ENCODE peak calls at places on chromosome 20, in six cellular contexts. One of them, this sample, is unnamed.

GRCh38 chr20:43448748-43449535 is 8.8 kb upstream of the SRSF6 start:
- DNase-seq in thoracic aorta: no peak
- DNase-seq in endothelial cell: peak
- DNase-seq in HEK293T: peak
- DNase-seq in stomach: peak
- DNase-seq in stimulated activated CD8-positive, alpha-beta memory T cell treated with anti-CD3 and anti-CD28 coated beads, Interleukin-2, amount 100 ng/mL, for 1 hour: no peak
- DNase-seq in this sample: peak

GRCh38 chr20:64113444-64113775 is 6.0 kb upstream of the NPBWR2 start:
- DNase-seq in stimulated activated CD8-positive, alpha-beta memory T cell treated with anti-CD3 and anti-CD28 coated beads, Interleukin-2, amount 100 ng/mL, for 1 hour: no peak
- DNase-seq in thoracic aorta: no peak
- DNase-seq in HEK293T: no peak
- DNase-seq in stomach: no peak
- DNase-seq in endothelial cell: no peak
- DNase-seq in this sample: no peak

GRCh38 chr20:33015700-33016580 is 8.4 kb downstream of the BPIFB2 start:
- DNase-seq in endothelial cell: no peak
- DNase-seq in stimulated activated CD8-positive, alpha-beta memory T cell treated with anti-CD3 and anti-CD28 coated beads, Interleukin-2, amount 100 ng/mL, for 1 hour: no peak
- DNase-seq in HEK293T: no peak
- DNase-seq in thoracic aorta: no peak
- DNase-seq in stomach: no peak
- DNase-seq in this sample: no peak

GRCh38 chr20:40786336-40786735 is 97.3 kb upstream of the MAFB start:
- DNase-seq in HEK293T: no peak
- DNase-seq in thoracic aorta: no peak
- DNase-seq in stomach: no peak
- DNase-seq in stimulated activated CD8-positive, alpha-beta memory T cell treated with anti-CD3 and anti-CD28 coated beads, Interleukin-2, amount 100 ng/mL, for 1 hour: no peak
- DNase-seq in endothelial cell: no peak
- DNase-seq in this sample: no peak

GRCh38 chr20:64176548-64177419 is 12.5 kb downstream of the MYT1 start:
- DNase-seq in thoracic aorta: no peak
- DNase-seq in stomach: no peak
- DNase-seq in stimulated activated CD8-positive, alpha-beta memory T cell treated with anti-CD3 and anti-CD28 coated beads, Interleukin-2, amount 100 ng/mL, for 1 hour: no peak
- DNase-seq in endothelial cell: no peak
- DNase-seq in HEK293T: no peak
- DNase-seq in this sample: no peak

GRCh38 chr20:3250091-3250504 is 11.1 kb upstream of the SLC4A11 start:
- DNase-seq in HEK293T: peak
- DNase-seq in stimulated activated CD8-positive, alpha-beta memory T cell treated with anti-CD3 and anti-CD28 coated beads, Interleukin-2, amount 100 ng/mL, for 1 hour: no peak
- DNase-seq in thoracic aorta: no peak
- DNase-seq in stomach: no peak
- DNase-seq in endothelial cell: peak
- DNase-seq in this sample: no peak

GRCh38 chr20:50130995-50131394 is 18.0 kb upstream of the UBE2V1 start:
- DNase-seq in HEK293T: no peak
- DNase-seq in stomach: no peak
- DNase-seq in thoracic aorta: peak
- DNase-seq in stimulated activated CD8-positive, alpha-beta memory T cell treated with anti-CD3 and anti-CD28 coated beads, Interleukin-2, amount 100 ng/mL, for 1 hour: no peak
- DNase-seq in endothelial cell: no peak
- DNase-seq in this sample: no peak

GRCh38 chr20:33501000-33501399 is 11.1 kb downstream of the CBFA2T2 start:
- DNase-seq in stimulated activated CD8-positive, alpha-beta memory T cell treated with anti-CD3 and anti-CD28 coated beads, Interleukin-2, amount 100 ng/mL, for 1 hour: no peak
- DNase-seq in stomach: no peak
- DNase-seq in thoracic aorta: no peak
- DNase-seq in HEK293T: no peak
- DNase-seq in endothelial cell: no peak
- DNase-seq in this sample: no peak

GRCh38 chr20:63100401-63100925 is 93.7 kb upstream of the BHLHE23 start:
- DNase-seq in stimulated activated CD8-positive, alpha-beta memory T cell treated with anti-CD3 and anti-CD28 coated beads, Interleukin-2, amount 100 ng/mL, for 1 hour: no peak
- DNase-seq in HEK293T: no peak
- DNase-seq in endothelial cell: no peak
- DNase-seq in stomach: no peak
- DNase-seq in thoracic aorta: no peak
- DNase-seq in this sample: no peak

GRCh38 chr20:46558511-46558959 is 8.1 kb upstream of the OCSTAMP start:
- DNase-seq in HEK293T: no peak
- DNase-seq in endothelial cell: no peak
- DNase-seq in stomach: peak
- DNase-seq in thoracic aorta: no peak
- DNase-seq in stimulated activated CD8-positive, alpha-beta memory T cell treated with anti-CD3 and anti-CD28 coated beads, Interleukin-2, amount 100 ng/mL, for 1 hour: no peak
- DNase-seq in this sample: no peak

GRCh38 chr20:39897058-39897457 is 792.0 kb downstream of the MAFB start:
- DNase-seq in thoracic aorta: no peak
- DNase-seq in stimulated activated CD8-positive, alpha-beta memory T cell treated with anti-CD3 and anti-CD28 coated beads, Interleukin-2, amount 100 ng/mL, for 1 hour: no peak
- DNase-seq in endothelial cell: no peak
- DNase-seq in HEK293T: no peak
- DNase-seq in stomach: no peak
- DNase-seq in this sample: no peak

GRCh38 chr20:16801919-16802651 is 53.9 kb downstream of the OTOR start:
- DNase-seq in stomach: peak
- DNase-seq in HEK293T: peak
- DNase-seq in stimulated activated CD8-positive, alpha-beta memory T cell treated with anti-CD3 and anti-CD28 coated beads, Interleukin-2, amount 100 ng/mL, for 1 hour: no peak
- DNase-seq in thoracic aorta: no peak
- DNase-seq in endothelial cell: peak
- DNase-seq in this sample: peak

GRCh38 chr20:20266552-20266951 is 101.4 kb upstream of the INSM1 start:
- DNase-seq in stimulated activated CD8-positive, alpha-beta memory T cell treated with anti-CD3 and anti-CD28 coated beads, Interleukin-2, amount 100 ng/mL, for 1 hour: no peak
- DNase-seq in endothelial cell: no peak
- DNase-seq in HEK293T: no peak
- DNase-seq in thoracic aorta: no peak
- DNase-seq in stomach: no peak
- DNase-seq in this sample: no peak

GRCh38 chr20:39855056-39855455 is 834.0 kb downstream of the MAFB start:
- DNase-seq in thoracic aorta: no peak
- DNase-seq in stimulated activated CD8-positive, alpha-beta memory T cell treated with anti-CD3 and anti-CD28 coated beads, Interleukin-2, amount 100 ng/mL, for 1 hour: no peak
- DNase-seq in HEK293T: no peak
- DNase-seq in endothelial cell: no peak
- DNase-seq in stomach: no peak
- DNase-seq in this sample: no peak

GRCh38 chr20:10761232-10761631 is 87.4 kb upstream of the JAG1 start:
- DNase-seq in HEK293T: no peak
- DNase-seq in endothelial cell: no peak
- DNase-seq in thoracic aorta: no peak
- DNase-seq in stomach: no peak
- DNase-seq in stimulated activated CD8-positive, alpha-beta memory T cell treated with anti-CD3 and anti-CD28 coated beads, Interleukin-2, amount 100 ng/mL, for 1 hour: no peak
- DNase-seq in this sample: no peak

GRCh38 chr20:31630187-31630790 is 7.4 kb upstream of the COX4I2 start:
- DNase-seq in HEK293T: no peak
- DNase-seq in stimulated activated CD8-positive, alpha-beta memory T cell treated with anti-CD3 and anti-CD28 coated beads, Interleukin-2, amount 100 ng/mL, for 1 hour: no peak
- DNase-seq in stomach: peak
- DNase-seq in endothelial cell: no peak
- DNase-seq in thoracic aorta: no peak
- DNase-seq in this sample: no peak

This sample was measured in NB4.